ENCODE peak calls at places on chromosomes 11 and 22, in seven cellular contexts. W is AG04450, E is IMR-90, Z is OCI-LY7, P is thoracic aorta, R is astrocyte of the spinal cord, A is HCT116. I is an unnamed sample.
A peak's percentile ranks its signal among the peaks of the same experiment; 100 is the strongest.

GRCh38 chr22:27194096-27194748 is 536.8 kb downstream of the MIAT start:
- DNase-seq in W (no peak), E (no peak), Z (peak; percentile 3), P (no peak), R (no peak), A (no peak), I (no peak)

GRCh38 chr11:67503119-67504022 is 1.8 kb downstream of the PITPNM1 start:
- DNase-seq in W (no peak), E (no peak), Z (no peak), P (no peak), R (no peak), A (no peak), I (no peak)

GRCh38 chr11:119368121-119369034 is 13.1 kb downstream of the USP2 start:
- DNase-seq in W (no peak), E (peak; percentile 34), Z (no peak), P (no peak), R (no peak), A (no peak), I (no peak)

GRCh38 chr22:30485362-30485988 is 13.7 kb upstream of the SEC14L3 start:
- DNase-seq in W (peak; percentile 8), E (peak; percentile 33), Z (peak; percentile 59), P (no peak), R (peak; percentile 36), A (peak; percentile 28), I (no peak)

GRCh38 chr22:26702906-26703830 is 45.8 kb downstream of the MIAT start:
- DNase-seq in W (peak; percentile 24), E (peak; percentile 90), Z (no peak), P (no peak), R (peak; percentile 77), A (no peak), I (no peak)

GRCh38 chr22:38180841-38181452 is 683 bp downstream of the PLA2G6 start:
- DNase-seq in W (no peak), E (no peak), Z (peak; percentile 55), P (no peak), R (no peak), A (no peak), I (no peak)

GRCh38 chr22:44402196-44403111 is 89.7 kb upstream of the SHISAL1 start:
- DNase-seq in W (no peak), E (no peak), Z (no peak), P (no peak), R (no peak), A (no peak), I (no peak)

GRCh38 chr11:112248216-112248615 is 12.4 kb downstream of the PLET1 start:
- DNase-seq in W (no peak), E (peak; percentile 89), Z (no peak), P (no peak), R (peak; percentile 88), A (no peak), I (no peak)

GRCh38 chr22:48204296-48204695 is 1441.8 kb downstream of the TBC1D22A start:
- DNase-seq in W (no peak), E (no peak), Z (no peak), P (no peak), R (no peak), A (no peak), I (no peak)

GRCh38 chr11:22244986-22245592 is 52.2 kb downstream of the ANO5 start:
- DNase-seq in W (peak; percentile 1), E (peak; percentile 19), Z (peak; percentile 44), P (no peak), R (peak; percentile 37), A (peak; percentile 15), I (peak; percentile 12)

GRCh38 chr11:79437274-79437980 is 3.4 kb downstream of the TENM4 start:
- DNase-seq in W (no peak), E (peak; percentile 57), Z (no peak), P (peak; percentile 15), R (peak; percentile 71), A (no peak), I (no peak)

GRCh38 chr11:16737860-16738197 is 618 bp upstream of the C11orf58 start:
- DNase-seq in W (no peak), E (peak; percentile 4), Z (no peak), P (no peak), R (no peak), A (peak; percentile 4), I (no peak)

GRCh38 chr11:132278801-132279574 is 908.6 kb downstream of the NTM start:
- DNase-seq in W (peak; percentile 15), E (peak; percentile 72), Z (peak; percentile 7), P (no peak), R (peak; percentile 40), A (no peak), I (no peak)

GRCh38 chr11:16933756-16934603 is 80.2 kb downstream of the PLEKHA7 start:
- DNase-seq in W (no peak), E (no peak), Z (no peak), P (no peak), R (peak; percentile 32), A (no peak), I (no peak)

GRCh38 chr11:106311531-106312230 is 234.2 kb downstream of the AASDHPPT start:
- DNase-seq in W (no peak), E (no peak), Z (no peak), P (no peak), R (no peak), A (no peak), I (no peak)

GRCh38 chr22:28629420-28630184 is 50.0 kb downstream of the TTC28 start:
- DNase-seq in W (no peak), E (peak; percentile 24), Z (no peak), P (no peak), R (no peak), A (peak; percentile 19), I (no peak)

GRCh38 chr11:12765428-12765827 is 91.2 kb downstream of the TEAD1 start:
- DNase-seq in W (peak; percentile 29), E (peak; percentile 60), Z (peak; percentile 11), P (no peak), R (peak; percentile 66), A (no peak), I (no peak)

GRCh38 chr11:45076761-45077160 is 69.7 kb upstream of the PRDM11 start:
- DNase-seq in W (no peak), E (no peak), Z (no peak), P (no peak), R (no peak), A (no peak), I (no peak)

GRCh38 chr11:46369458-46370152 is 11.9 kb upstream of the MDK start:
- DNase-seq in W (peak; percentile 46), E (peak; percentile 77), Z (peak; percentile 55), P (no peak), R (peak; percentile 72), A (peak; percentile 48), I (no peak)

GRCh38 chr11:111820059-111820375 is 51.4 kb downstream of the ALG9 start:
- DNase-seq in W (no peak), E (peak; percentile 39), Z (no peak), P (no peak), R (no peak), A (no peak), I (no peak)

GRCh38 chr22:46012182-46012880 is 35.4 kb upstream of the WNT7B start:
- DNase-seq in W (no peak), E (no peak), Z (no peak), P (no peak), R (no peak), A (no peak), I (no peak)

GRCh38 chr22:35589071-35589735 is 27.9 kb downstream of the MB start:
- DNase-seq in W (no peak), E (peak; percentile 77), Z (no peak), P (no peak), R (peak; percentile 44), A (peak; percentile 57), I (peak; percentile 86)

GRCh38 chr11:10418259-10418949 is 36.7 kb upstream of the AMPD3 start:
- DNase-seq in W (no peak), E (peak; percentile 27), Z (no peak), P (no peak), R (no peak), A (no peak), I (no peak)

GRCh38 chr11:9577551-9577950 is 4.1 kb downstream of the WEE1 start:
- DNase-seq in W (no peak), E (peak; percentile 58), Z (peak; percentile 46), P (no peak), R (peak; percentile 60), A (no peak), I (no peak)

GRCh38 chr22:31081963-31082605 is 966 bp downstream of the SMTN start:
- DNase-seq in W (no peak), E (peak; percentile 62), Z (no peak), P (no peak), R (no peak), A (no peak), I (no peak)

GRCh38 chr11:33211588-33211987 is 45.6 kb upstream of the HIPK3 start:
- DNase-seq in W (no peak), E (no peak), Z (no peak), P (no peak), R (no peak), A (no peak), I (no peak)

GRCh38 chr11:93059074-93059957 is 89.9 kb downstream of the MTNR1B start:
- DNase-seq in W (peak; percentile 65), E (peak; percentile 90), Z (no peak), P (no peak), R (peak; percentile 87), A (no peak), I (no peak)

GRCh38 chr22:48719978-48720661 is 1107.6 kb downstream of the BRD1 start:
- DNase-seq in W (no peak), E (no peak), Z (peak; percentile 4), P (no peak), R (no peak), A (no peak), I (no peak)

GRCh38 chr22:19707347-19708322 is 6.7 kb upstream of the SEPTIN5 start:
- DNase-seq in W (no peak), E (no peak), Z (no peak), P (no peak), R (no peak), A (no peak), I (no peak)

GRCh38 chr22:25154686-25154999 is 45.0 kb upstream of the CRYBB3 start:
- DNase-seq in W (no peak), E (no peak), Z (no peak), P (no peak), R (no peak), A (no peak), I (no peak)

GRCh38 chr11:98260983-98261382 is 759.8 kb upstream of the CNTN5 start:
- DNase-seq in W (no peak), E (no peak), Z (no peak), P (no peak), R (no peak), A (no peak), I (no peak)
- TF ChIP-seq CTCF in W (no peak), E (no peak), Z (peak; percentile 51), P (no peak), R (peak; percentile 17), A (peak; percentile 28), I (peak; percentile 26)

GRCh38 chr11:101567086-101567485 is 16.7 kb downstream of the TRPC6 start:
- DNase-seq in W (no peak), E (no peak), Z (peak; percentile 20), P (no peak), R (no peak), A (no peak), I (no peak)
- H3K4me3 ChIP-seq in W (no peak overlapping the region), E (no peak overlapping the region), Z (no peak overlapping the region), P (no peak overlapping the region), R (no peak overlapping the region), A (no peak overlapping the region), I (no peak overlapping the region)

GRCh38 chr11:73258104-73258684 is 13.9 kb upstream of the P2RY6 start:
- DNase-seq in W (no peak), E (no peak), Z (no peak), P (no peak), R (no peak), A (no peak), I (no peak)
- TF ChIP-seq CTCF in W (no peak), E (no peak), Z (no peak), P (no peak), R (no peak), A (no peak), I (no peak)

GRCh38 chr11:62724171-62724570 is 3.1 kb downstream of the HNRNPUL2 start:
- DNase-seq in W (no peak), E (no peak), Z (no peak), P (no peak), R (no peak), A (no peak), I (no peak)
- H3K4me3 ChIP-seq in W (peak overlapping the region; percentile 99), E (no peak overlapping the region), Z (peak overlapping the region; percentile 97), P (peak overlapping the region; percentile 97), R (peak overlapping the region; percentile 78), A (no peak overlapping the region), I (peak overlapping the region; percentile 96)

I was measured in kidney epithelial cell.